ENCODE peak calls at places on chromosomes 6 and 20, in ten cellular contexts. U is hippocampal formation, J is ovary, H is heart left ventricle, E is AG04450, X is NCI-H1417, N is NCI-H510A treated with DMSO at 0.1 percent for 48 hours, Y is PC-3, O is endothelial cell of umbilical vein, S is GM03348. V is an unnamed sample.

GRCh38 chr20:33158637-33159385 is 9.1 kb upstream of the BPIFA2 start:
- DNase-seq in S (no peak), N (no peak), O (no peak), H (no peak), X (no peak), Y (no peak), E (no peak), U (no peak), J (no peak), V (no peak)

GRCh38 chr20:58107533-58107932 is 120.9 kb downstream of the ANKRD60 start:
- DNase-seq in S (no peak), N (no peak), U (no peak), O (no peak), X (no peak), Y (no peak), J (no peak), H (no peak), E (no peak), V (no peak)

GRCh38 chr6:722608-723007 is 29.7 kb upstream of the EXOC2 start:
- DNase-seq in S (peak), O (no peak), U (no peak), N (no peak), X (no peak), J (no peak), E (no peak), H (no peak), Y (no peak), V (no peak)

GRCh38 chr6:167706313-167707109 is 120.2 kb upstream of the AFDN start:
- DNase-seq in U (no peak), O (no peak), N (no peak), X (no peak), Y (no peak), S (no peak), H (no peak), J (no peak), E (no peak), V (peak)

GRCh38 chr6:92132446-92132845 is 1286.9 kb downstream of the EPHA7 start:
- DNase-seq in Y (peak), U (no peak), J (no peak), E (no peak), S (no peak), H (no peak), X (no peak), O (no peak), N (no peak), V (no peak)

GRCh38 chr6:110547266-110547964 is 71.0 kb upstream of the SLC22A16 start:
- DNase-seq in O (no peak), Y (peak), X (no peak), H (no peak), S (peak), J (no peak), N (no peak), E (no peak), U (no peak), V (no peak)

GRCh38 chr6:134049176-134049575 is 3.2 kb downstream of the SLC2A12 start:
- DNase-seq in S (no peak), X (no peak), N (no peak), U (no peak), Y (no peak), H (no peak), E (no peak), J (no peak), O (no peak), V (no peak)

GRCh38 chr6:166269301-166270039 is 38.7 kb downstream of the PRR18 start:
- DNase-seq in Y (no peak), U (no peak), X (no peak), H (no peak), J (no peak), N (no peak), O (no peak), E (no peak), S (no peak), V (no peak)

GRCh38 chr6:149938571-149939462 is 3.0 kb upstream of the ULBP2 start:
- DNase-seq in S (peak), H (no peak), U (no peak), O (no peak), X (peak), N (peak), E (no peak), Y (peak), J (no peak), V (peak)

GRCh38 chr20:45963059-45964011 is 8.7 kb downstream of the ZNF335 start:
- DNase-seq in X (peak), N (peak), E (no peak), H (no peak), O (peak), J (peak), U (peak), Y (peak), S (no peak), V (no peak)

GRCh38 chr6:45448417-45449389 is 71.0 kb upstream of the SUPT3H start:
- DNase-seq in O (no peak), H (no peak), Y (no peak), N (no peak), U (no peak), J (no peak), S (peak), X (no peak), E (no peak), V (no peak)

GRCh38 chr6:15365273-15365687 is 119.4 kb downstream of the JARID2 start:
- DNase-seq in J (peak), H (peak), E (no peak), Y (peak), S (peak), N (peak), U (peak), X (peak), O (peak), V (no peak)

GRCh38 chr6:82331031-82331773 is 32.4 kb upstream of the TPBG start:
- DNase-seq in S (peak), U (no peak), O (no peak), H (no peak), X (no peak), N (no peak), E (peak), Y (peak), J (no peak), V (no peak)

GRCh38 chr6:15922510-15923307 is 206.2 kb upstream of the MYLIP start:
- DNase-seq in H (no peak), Y (peak), E (no peak), N (no peak), O (peak), S (peak), X (no peak), J (peak), U (no peak), V (no peak)

GRCh38 chr6:36268478-36269248 is 1.2 kb upstream of the PNPLA1 start:
- DNase-seq in S (peak), N (no peak), Y (no peak), X (no peak), E (no peak), H (no peak), O (no peak), U (no peak), J (no peak), V (no peak)

GRCh38 chr20:33399924-33400323 is 1.4 kb downstream of the CDK5RAP1 start:
- DNase-seq in H (no peak), O (no peak), X (no peak), J (no peak), S (no peak), E (no peak), Y (no peak), U (no peak), N (no peak), V (no peak)

GRCh38 chr6:135667694-135668455 is 170.3 kb upstream of the AHI1 start:
- DNase-seq in J (peak), S (peak), H (peak), N (peak), U (no peak), O (peak), X (peak), E (no peak), Y (peak), V (no peak)

GRCh38 chr6:148934534-148934933 is 187.7 kb downstream of the UST start:
- DNase-seq in U (peak), S (peak), N (no peak), O (no peak), E (no peak), X (no peak), J (peak), H (peak), Y (peak), V (no peak)

GRCh38 chr20:38057351-38057972 is 23.9 kb downstream of the RPRD1B start:
- DNase-seq in Y (peak), X (peak), E (no peak), H (peak), O (peak), N (peak), J (peak), S (peak), U (peak), V (peak)

GRCh38 chr20:62363920-62364851 is 2.9 kb downstream of the LAMA5 start:
- DNase-seq in H (peak), N (no peak), Y (no peak), U (no peak), J (peak), X (no peak), S (no peak), E (no peak), O (peak), V (no peak)

GRCh38 chr20:378961-379336 is 1.6 kb upstream of the TRIB3 start:
- DNase-seq in J (no peak), N (no peak), S (no peak), O (no peak), U (no peak), E (no peak), Y (no peak), X (no peak), H (peak), V (no peak)

GRCh38 chr6:16947461-16948159 is 154.2 kb upstream of the STMND1 start:
- DNase-seq in X (no peak), N (no peak), S (peak), Y (peak), E (peak), J (no peak), H (no peak), O (peak), U (peak), V (no peak)

GRCh38 chr6:66210964-66211363 is 503.9 kb upstream of the EYS start:
- DNase-seq in S (no peak), O (no peak), X (no peak), N (no peak), H (no peak), E (no peak), Y (peak), U (no peak), J (no peak), V (peak)

GRCh38 chr20:32649697-32650471 is 23.9 kb downstream of the C20orf203 start:
- DNase-seq in J (no peak), S (no peak), E (no peak), N (no peak), Y (no peak), O (no peak), H (no peak), X (peak), U (no peak), V (no peak)